ENCODE peak calls at places on chromosomes 1 and 21, in nine cellular contexts. One of them, this sample, is unnamed. For H3K4me1, the result is how much of the 10 kb centered on the place peaks cover.

GRCh38 chr1:245871881-245872280 is 635.2 kb downstream of the SMYD3 start:
- DNase-seq in esophagus muscularis mucosa: no peak
- DNase-seq in uterus: no peak
- DNase-seq in esophagus squamous epithelium: no peak
- DNase-seq in psoas muscle: no peak
- DNase-seq in heart right ventricle: no peak
- DNase-seq in neural progenitor cell: no peak
- DNase-seq in SJSA1: no peak
- DNase-seq in PC-3: no peak
- DNase-seq in this sample: no peak

GRCh38 chr1:221164029-221164428 is 284.8 kb downstream of the HLX start:
- DNase-seq in esophagus muscularis mucosa: no peak
- DNase-seq in esophagus squamous epithelium: no peak
- DNase-seq in uterus: no peak
- DNase-seq in psoas muscle: no peak
- DNase-seq in SJSA1: no peak
- DNase-seq in neural progenitor cell: no peak
- DNase-seq in PC-3: peak
- DNase-seq in heart right ventricle: no peak
- DNase-seq in this sample: no peak

GRCh38 chr21:35406600-35406999 is 357.5 kb upstream of the RUNX1 start:
- DNase-seq in heart right ventricle: no peak
- DNase-seq in PC-3: no peak
- DNase-seq in esophagus muscularis mucosa: no peak
- DNase-seq in neural progenitor cell: no peak
- DNase-seq in SJSA1: no peak
- DNase-seq in esophagus squamous epithelium: no peak
- DNase-seq in uterus: no peak
- DNase-seq in psoas muscle: no peak
- DNase-seq in this sample: no peak

GRCh38 chr1:12453400-12454343 is 164.3 kb downstream of the DHRS3 start:
- DNase-seq in uterus: no peak
- DNase-seq in heart right ventricle: no peak
- DNase-seq in psoas muscle: no peak
- DNase-seq in SJSA1: peak
- DNase-seq in esophagus muscularis mucosa: no peak
- DNase-seq in PC-3: no peak
- DNase-seq in neural progenitor cell: no peak
- DNase-seq in esophagus squamous epithelium: no peak
- DNase-seq in this sample: no peak

GRCh38 chr1:20884513-20884912 is 97.4 kb upstream of the HP1BP3 start:
- DNase-seq in psoas muscle: no peak
- DNase-seq in SJSA1: no peak
- DNase-seq in esophagus squamous epithelium: no peak
- DNase-seq in PC-3: no peak
- DNase-seq in esophagus muscularis mucosa: no peak
- DNase-seq in neural progenitor cell: no peak
- DNase-seq in uterus: no peak
- DNase-seq in heart right ventricle: no peak
- DNase-seq in this sample: no peak

GRCh38 chr21:42975886-42976608 is 1.7 kb downstream of the PKNOX1 start:
- DNase-seq in SJSA1: no peak
- DNase-seq in uterus: no peak
- DNase-seq in heart right ventricle: no peak
- DNase-seq in neural progenitor cell: no peak
- DNase-seq in PC-3: no peak
- DNase-seq in esophagus muscularis mucosa: no peak
- DNase-seq in esophagus squamous epithelium: no peak
- DNase-seq in psoas muscle: no peak
- DNase-seq in this sample: no peak

GRCh38 chr1:218380125-218380977 is 35.2 kb downstream of the TGFB2 start:
- DNase-seq in esophagus squamous epithelium: no peak
- DNase-seq in psoas muscle: no peak
- DNase-seq in neural progenitor cell: no peak
- DNase-seq in heart right ventricle: no peak
- DNase-seq in PC-3: peak
- DNase-seq in esophagus muscularis mucosa: no peak
- DNase-seq in SJSA1: peak
- DNase-seq in uterus: no peak
- DNase-seq in this sample: no peak

GRCh38 chr1:81654147-81654546 is 146.6 kb upstream of the ADGRL2 start:
- DNase-seq in heart right ventricle: no peak
- DNase-seq in esophagus muscularis mucosa: no peak
- DNase-seq in psoas muscle: no peak
- DNase-seq in PC-3: peak
- DNase-seq in neural progenitor cell: no peak
- DNase-seq in SJSA1: no peak
- DNase-seq in uterus: no peak
- DNase-seq in esophagus squamous epithelium: no peak
- DNase-seq in this sample: no peak

GRCh38 chr1:15929258-15929935 is 46.5 kb downstream of the ZBTB17 start:
- DNase-seq in esophagus muscularis mucosa: no peak
- DNase-seq in neural progenitor cell: no peak
- DNase-seq in esophagus squamous epithelium: no peak
- DNase-seq in PC-3: no peak
- DNase-seq in psoas muscle: no peak
- DNase-seq in heart right ventricle: no peak
- DNase-seq in uterus: no peak
- DNase-seq in SJSA1: no peak
- DNase-seq in this sample: no peak

GRCh38 chr1:67124455-67124854 is 10.3 kb downstream of the C1orf141 start:
- DNase-seq in heart right ventricle: no peak
- DNase-seq in psoas muscle: no peak
- DNase-seq in SJSA1: no peak
- DNase-seq in esophagus squamous epithelium: no peak
- DNase-seq in esophagus muscularis mucosa: no peak
- DNase-seq in neural progenitor cell: no peak
- DNase-seq in PC-3: no peak
- DNase-seq in uterus: no peak
- DNase-seq in this sample: no peak

GRCh38 chr1:220235462-220235861 is 36.8 kb downstream of the RAB3GAP2 start:
- DNase-seq in esophagus muscularis mucosa: no peak
- DNase-seq in esophagus squamous epithelium: no peak
- DNase-seq in uterus: no peak
- DNase-seq in SJSA1: no peak
- DNase-seq in heart right ventricle: no peak
- DNase-seq in neural progenitor cell: no peak
- DNase-seq in PC-3: peak
- DNase-seq in psoas muscle: no peak
- DNase-seq in this sample: no peak

GRCh38 chr1:214022229-214022791 is 34.5 kb downstream of the PROX1 start:
- DNase-seq in PC-3: no peak
- DNase-seq in psoas muscle: no peak
- DNase-seq in uterus: no peak
- DNase-seq in esophagus muscularis mucosa: no peak
- DNase-seq in esophagus squamous epithelium: no peak
- DNase-seq in neural progenitor cell: no peak
- DNase-seq in SJSA1: no peak
- DNase-seq in heart right ventricle: no peak
- DNase-seq in this sample: no peak

GRCh38 chr1:3207217-3207848 is 138.3 kb downstream of the PRDM16 start:
- DNase-seq in SJSA1: no peak
- DNase-seq in esophagus squamous epithelium: no peak
- DNase-seq in esophagus muscularis mucosa: no peak
- DNase-seq in psoas muscle: no peak
- DNase-seq in neural progenitor cell: no peak
- DNase-seq in uterus: no peak
- DNase-seq in heart right ventricle: no peak
- DNase-seq in PC-3: no peak
- DNase-seq in this sample: no peak

GRCh38 chr1:95041491-95042165 is 31.1 kb downstream of the ALG14 start:
- DNase-seq in SJSA1: peak
- DNase-seq in uterus: peak
- DNase-seq in psoas muscle: no peak
- DNase-seq in esophagus squamous epithelium: no peak
- DNase-seq in neural progenitor cell: peak
- DNase-seq in esophagus muscularis mucosa: no peak
- DNase-seq in PC-3: peak
- DNase-seq in heart right ventricle: peak
- DNase-seq in this sample: no peak

GRCh38 chr1:26945138-26945537 is 15.1 kb downstream of the KDF1 start:
- DNase-seq in esophagus muscularis mucosa: no peak
- DNase-seq in neural progenitor cell: no peak
- DNase-seq in SJSA1: no peak
- DNase-seq in heart right ventricle: no peak
- DNase-seq in PC-3: no peak
- DNase-seq in esophagus squamous epithelium: no peak
- DNase-seq in psoas muscle: no peak
- DNase-seq in uterus: no peak
- DNase-seq in this sample: no peak
- H3K27ac ChIP-seq in esophagus muscularis mucosa: no peak
- H3K27ac ChIP-seq in neural progenitor cell: no peak
- H3K27ac ChIP-seq in SJSA1: no peak
- H3K27ac ChIP-seq in heart right ventricle: peak
- H3K27ac ChIP-seq in PC-3: no peak
- H3K27ac ChIP-seq in esophagus squamous epithelium: no peak
- H3K27ac ChIP-seq in psoas muscle: no peak
- H3K27ac ChIP-seq in uterus: no peak
- H3K27ac ChIP-seq in this sample: no peak

DNA sequence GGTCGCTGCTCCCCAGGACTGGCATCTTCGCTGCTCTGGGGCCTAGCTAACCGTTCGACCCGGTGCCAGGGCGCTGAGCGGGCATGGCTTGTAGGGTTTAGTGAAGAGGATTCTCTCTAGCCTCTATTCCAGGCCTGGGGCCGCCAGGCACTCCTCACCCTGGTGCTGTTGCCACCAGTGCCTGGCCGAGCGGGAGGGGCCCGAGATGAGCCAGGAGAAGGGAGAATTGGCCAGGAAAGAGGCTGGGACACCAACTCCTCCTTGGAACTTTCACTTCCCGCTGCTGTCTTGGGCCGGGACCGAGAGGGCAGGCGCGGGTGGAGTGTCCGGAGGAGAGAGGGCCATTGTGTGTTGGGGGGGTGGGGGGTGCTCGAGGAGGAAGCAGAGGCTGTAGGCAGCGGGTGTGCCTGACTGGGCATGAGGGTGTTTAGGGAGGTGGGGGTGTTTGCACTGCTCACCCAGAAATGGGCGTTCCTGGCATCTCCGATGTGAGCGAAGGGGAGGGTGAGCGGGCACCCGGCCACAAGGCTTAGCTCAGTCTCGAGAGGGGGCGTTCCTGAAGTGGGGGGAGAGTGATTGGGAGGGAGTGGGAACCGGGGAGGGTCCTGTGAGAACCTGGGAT is 772 bp downstream of the ADAM15 start:
- DNase-seq in SJSA1: peak
- DNase-seq in uterus: peak
- DNase-seq in neural progenitor cell: peak
- DNase-seq in heart right ventricle: peak
- DNase-seq in PC-3: peak
- DNase-seq in esophagus muscularis mucosa: no peak
- DNase-seq in psoas muscle: peak
- DNase-seq in esophagus squamous epithelium: no peak
- DNase-seq in this sample: peak
- H3K4me1 ChIP-seq in SJSA1: under half
- H3K4me1 ChIP-seq in uterus: under half
- H3K4me1 ChIP-seq in neural progenitor cell: under half
- H3K4me1 ChIP-seq in heart right ventricle: under half
- H3K4me1 ChIP-seq in PC-3: under half
- H3K4me1 ChIP-seq in esophagus muscularis mucosa: under half
- H3K4me1 ChIP-seq in psoas muscle: under half
- H3K4me1 ChIP-seq in esophagus squamous epithelium: half or more
- H3K4me1 ChIP-seq in this sample: under half

GRCh38 chr1:207140536-207140935 is 36.5 kb downstream of the C4BPA start:
- DNase-seq in psoas muscle: no peak
- DNase-seq in esophagus squamous epithelium: no peak
- DNase-seq in PC-3: peak
- DNase-seq in SJSA1: no peak
- DNase-seq in heart right ventricle: no peak
- DNase-seq in neural progenitor cell: no peak
- DNase-seq in uterus: no peak
- DNase-seq in esophagus muscularis mucosa: no peak
- DNase-seq in this sample: no peak

GRCh38 chr1:207129053-207129452 is 25.0 kb downstream of the C4BPA start:
- DNase-seq in SJSA1: no peak
- DNase-seq in psoas muscle: no peak
- DNase-seq in neural progenitor cell: no peak
- DNase-seq in PC-3: no peak
- DNase-seq in heart right ventricle: no peak
- DNase-seq in uterus: no peak
- DNase-seq in esophagus squamous epithelium: no peak
- DNase-seq in esophagus muscularis mucosa: no peak
- DNase-seq in this sample: no peak

GRCh38 chr1:207139616-207140015 is 35.6 kb downstream of the C4BPA start:
- DNase-seq in PC-3: no peak
- DNase-seq in uterus: no peak
- DNase-seq in SJSA1: no peak
- DNase-seq in esophagus muscularis mucosa: no peak
- DNase-seq in psoas muscle: no peak
- DNase-seq in neural progenitor cell: no peak
- DNase-seq in esophagus squamous epithelium: no peak
- DNase-seq in heart right ventricle: no peak
- DNase-seq in this sample: no peak

GRCh38 chr1:207134550-207134949 is 30.5 kb downstream of the C4BPA start:
- DNase-seq in esophagus squamous epithelium: no peak
- DNase-seq in neural progenitor cell: no peak
- DNase-seq in PC-3: no peak
- DNase-seq in esophagus muscularis mucosa: no peak
- DNase-seq in uterus: no peak
- DNase-seq in heart right ventricle: no peak
- DNase-seq in SJSA1: no peak
- DNase-seq in psoas muscle: no peak
- DNase-seq in this sample: no peak
- H3K4me3 ChIP-seq in esophagus squamous epithelium: no peak
- H3K4me3 ChIP-seq in neural progenitor cell: no peak
- H3K4me3 ChIP-seq in PC-3: no peak
- H3K4me3 ChIP-seq in esophagus muscularis mucosa: no peak
- H3K4me3 ChIP-seq in uterus: no peak
- H3K4me3 ChIP-seq in heart right ventricle: no peak
- H3K4me3 ChIP-seq in SJSA1: no peak
- H3K4me3 ChIP-seq in psoas muscle: no peak
- H3K4me3 ChIP-seq in this sample: no peak

GRCh38 chr1:210748796-210749195 is 385.2 kb downstream of the KCNH1 start:
- DNase-seq in heart right ventricle: no peak
- DNase-seq in neural progenitor cell: no peak
- DNase-seq in esophagus squamous epithelium: no peak
- DNase-seq in psoas muscle: no peak
- DNase-seq in PC-3: no peak
- DNase-seq in uterus: no peak
- DNase-seq in SJSA1: no peak
- DNase-seq in esophagus muscularis mucosa: no peak
- DNase-seq in this sample: no peak

GRCh38 chr1:210750468-210750867 is 383.5 kb downstream of the KCNH1 start:
- DNase-seq in psoas muscle: no peak
- DNase-seq in neural progenitor cell: no peak
- DNase-seq in esophagus squamous epithelium: no peak
- DNase-seq in SJSA1: no peak
- DNase-seq in uterus: no peak
- DNase-seq in heart right ventricle: no peak
- DNase-seq in esophagus muscularis mucosa: no peak
- DNase-seq in PC-3: no peak
- DNase-seq in this sample: no peak

GRCh38 chr1:210747890-210748289 is 386.1 kb downstream of the KCNH1 start:
- DNase-seq in psoas muscle: peak
- DNase-seq in esophagus muscularis mucosa: no peak
- DNase-seq in uterus: no peak
- DNase-seq in neural progenitor cell: no peak
- DNase-seq in heart right ventricle: no peak
- DNase-seq in SJSA1: no peak
- DNase-seq in PC-3: no peak
- DNase-seq in esophagus squamous epithelium: no peak
- DNase-seq in this sample: no peak

GRCh38 chr1:210746024-210746423 is 387.9 kb downstream of the KCNH1 start:
- DNase-seq in neural progenitor cell: no peak
- DNase-seq in PC-3: no peak
- DNase-seq in uterus: no peak
- DNase-seq in heart right ventricle: no peak
- DNase-seq in SJSA1: no peak
- DNase-seq in esophagus squamous epithelium: no peak
- DNase-seq in esophagus muscularis mucosa: no peak
- DNase-seq in psoas muscle: no peak
- DNase-seq in this sample: no peak

GRCh38 chr1:210747112-210747511 is 386.8 kb downstream of the KCNH1 start:
- DNase-seq in uterus: no peak
- DNase-seq in esophagus squamous epithelium: no peak
- DNase-seq in esophagus muscularis mucosa: no peak
- DNase-seq in neural progenitor cell: no peak
- DNase-seq in SJSA1: no peak
- DNase-seq in psoas muscle: no peak
- DNase-seq in PC-3: no peak
- DNase-seq in heart right ventricle: no peak
- DNase-seq in this sample: no peak
- H3K27ac ChIP-seq in uterus: no peak
- H3K27ac ChIP-seq in esophagus squamous epithelium: no peak
- H3K27ac ChIP-seq in esophagus muscularis mucosa: no peak
- H3K27ac ChIP-seq in neural progenitor cell: no peak
- H3K27ac ChIP-seq in SJSA1: no peak
- H3K27ac ChIP-seq in psoas muscle: no peak
- H3K27ac ChIP-seq in PC-3: no peak
- H3K27ac ChIP-seq in heart right ventricle: no peak
- H3K27ac ChIP-seq in this sample: no peak

This sample was measured in naive thymus-derived CD4-positive, alpha-beta T cell.